ENCODE peak calls at places on chromosomes 12 and 14, in four cellular contexts. O is T-helper 9 cell, Z is iris pigment epithelial cell, X is hepatic stellate cell. V is an unnamed sample.

GRCh38 chr14:102554835-102555819 is 37.3 kb upstream of the RCOR1 start:
- DNase-seq in X (peak; percentile 75), O (peak; percentile 39), Z (peak; percentile 40), V (peak; percentile 90)

GRCh38 chr14:36508418-36509051 is 11.5 kb downstream of the NKX2-1 start:
- DNase-seq in O (no peak), Z (no peak), X (no peak), V (peak; percentile 25)

GRCh38 chr12:103560604-103561101 is 26.4 kb upstream of the STAB2 start:
- DNase-seq in Z (peak; percentile 98), O (no peak), X (peak; percentile 75), V (peak; percentile 89)

GRCh38 chr12:51200806-51201205 is 17.1 kb downstream of the POU6F1 start:
- DNase-seq in Z (no peak), X (no peak), O (no peak), V (no peak)

GRCh38 chr14:34359423-34360120 is 102.5 kb downstream of the SPTSSA start:
- DNase-seq in O (no peak), X (no peak), Z (no peak), V (no peak)

GRCh38 chr12:64709429-64709828 is 49.8 kb downstream of the GNS start:
- DNase-seq in Z (no peak), X (no peak), O (no peak), V (no peak)

GRCh38 chr12:5033883-5034282 is 9.8 kb upstream of the KCNA5 start:
- DNase-seq in O (no peak), Z (no peak), X (peak; percentile 67), V (no peak)

GRCh38 chr12:6383572-6384498 is at the start of gene LTBR:
- DNase-seq in O (no peak), X (peak; percentile 93), Z (peak; percentile 94), V (peak; percentile 99)

GRCh38 chr12:105761075-105761474 is 377.7 kb downstream of the NUAK1 start:
- DNase-seq in X (no peak), O (no peak), Z (no peak), V (no peak)

GRCh38 chr12:122976648-122976975 is 1.6 kb downstream of the OGFOD2 start:
- DNase-seq in O (no peak), X (no peak), Z (no peak), V (no peak)

GRCh38 chr14:104445086-104445485 is 134.5 kb upstream of the C14orf180 start:
- DNase-seq in X (no peak), Z (no peak), O (no peak), V (no peak)

GRCh38 chr12:43762596-43762995 is 3.8 kb downstream of the IRAK4 start:
- DNase-seq in X (no peak), Z (no peak), O (no peak), V (no peak)